ENCODE peak calls at places on chromosomes 12 and 14, in eight cellular contexts. Z is heart right ventricle, L is ovary, E is thoracic aorta, M is fibroblast of the aortic adventitia, F is GM13976, C is osteocyte, H is IMR-90. S is an unnamed sample.

GRCh38 chr12:109154485-109155438 is 38.4 kb downstream of the ACACB start:
- DNase-seq in Z (peak), L (peak), E (peak), M (peak), F (peak), C (peak), H (peak), S (peak)

GRCh38 chr14:56881181-56881580 is 70.9 kb upstream of the OTX2 start:
- DNase-seq in Z (no peak), L (no peak), E (no peak), M (no peak), F (no peak), C (no peak), H (no peak), S (no peak)

GRCh38 chr12:32497864-32498263 is 98.5 kb downstream of the FGD4 start:
- DNase-seq in Z (no peak), L (no peak), E (no peak), M (no peak), F (no peak), C (no peak), H (no peak), S (no peak)

GRCh38 chr14:71659165-71659564 is 273.1 kb upstream of the RGS6 start:
- DNase-seq in Z (no peak), L (no peak), E (no peak), M (peak), F (no peak), C (no peak), H (peak), S (peak)

GRCh38 chr12:115343601-115344000 is 659.6 kb upstream of the TBX3 start:
- DNase-seq in Z (no peak), L (no peak), E (no peak), M (no peak), F (no peak), C (no peak), H (no peak), S (no peak)

GRCh38 chr12:106113042-106113441 is 25.7 kb downstream of the NUAK1 start:
- DNase-seq in Z (no peak), L (no peak), E (no peak), M (peak), F (peak), C (no peak), H (peak), S (peak)

GRCh38 chr12:106247731-106248176 is at the start of gene CKAP4:
- DNase-seq in Z (peak), L (peak), E (no peak), M (peak), F (peak), C (peak), H (peak), S (peak)

GRCh38 chr12:64184216-64184615 is 37.9 kb downstream of the KICS2 start:
- DNase-seq in Z (no peak), L (no peak), E (no peak), M (no peak), F (no peak), C (no peak), H (no peak), S (no peak)

GRCh38 chr12:1533602-1534304 is 60.6 kb downstream of the FBXL14 start:
- DNase-seq in Z (no peak), L (no peak), E (no peak), M (peak), F (peak), C (peak), H (peak), S (peak)

GRCh38 chr12:47312794-47313426 is 233.2 kb upstream of the AMIGO2 start:
- DNase-seq in Z (no peak), L (no peak), E (no peak), M (no peak), F (peak), C (no peak), H (no peak), S (no peak)

GRCh38 chr12:532908-533565 is 73.3 kb downstream of the B4GALNT3 start:
- DNase-seq in Z (no peak), L (no peak), E (no peak), M (peak), F (no peak), C (no peak), H (peak), S (no peak)

GRCh38 chr14:100155881-100156645 is 3.4 kb downstream of the DEGS2 start:
- DNase-seq in Z (no peak), L (no peak), E (no peak), M (no peak), F (no peak), C (no peak), H (no peak), S (no peak)

GRCh38 chr14:85087201-85087600 is 442.7 kb upstream of the FLRT2 start:
- DNase-seq in Z (no peak), L (no peak), E (no peak), M (peak), F (no peak), C (no peak), H (peak), S (no peak)

GRCh38 chr12:5022465-5023061 is 21.1 kb upstream of the KCNA5 start:
- DNase-seq in Z (peak), L (no peak), E (no peak), M (peak), F (peak), C (no peak), H (peak), S (peak)

GRCh38 chr12:27973487-27973890 is 956 bp upstream of the PTHLH start:
- DNase-seq in Z (no peak), L (no peak), E (no peak), M (peak), F (no peak), C (no peak), H (peak), S (no peak)

GRCh38 chr12:96677363-96677762 is 188.0 kb downstream of the CFAP54 start:
- DNase-seq in Z (no peak), L (no peak), E (no peak), M (no peak), F (no peak), C (no peak), H (no peak), S (no peak)

GRCh38 chr12:49750027-49750977 is 8.9 kb downstream of the TMBIM6 start:
- DNase-seq in Z (no peak), L (no peak), E (no peak), M (peak), F (no peak), C (peak), H (peak), S (peak)

GRCh38 chr14:69288001-69288771 is 28.2 kb downstream of the GALNT16 start:
- DNase-seq in Z (peak), L (peak), E (no peak), M (peak), F (no peak), C (no peak), H (peak), S (peak)

GRCh38 chr12:101653503-101653902 is 43.9 kb upstream of the CHPT1 start:
- DNase-seq in Z (no peak), L (no peak), E (no peak), M (no peak), F (no peak), C (no peak), H (no peak), S (no peak)

GRCh38 chr14:71908141-71908540 is 24.1 kb upstream of the RGS6 start:
- DNase-seq in Z (no peak), L (no peak), E (no peak), M (no peak), F (no peak), C (no peak), H (no peak), S (no peak)

GRCh38 chr14:68770553-68771286 is 22.1 kb downstream of the ZFP36L1 start:
- DNase-seq in Z (no peak), L (no peak), E (no peak), M (no peak), F (no peak), C (no peak), H (no peak), S (no peak)

GRCh38 chr12:50197297-50197727 is 30.1 kb upstream of the CERS5 start:
- DNase-seq in Z (no peak), L (no peak), E (no peak), M (peak), F (no peak), C (no peak), H (no peak), S (no peak)

GRCh38 chr12:128942960-128943477 is 89.7 kb downstream of the GLT1D1 start:
- DNase-seq in Z (no peak), L (no peak), E (no peak), M (no peak), F (no peak), C (no peak), H (no peak), S (no peak)

GRCh38 chr14:89473979-89474378 is 56.9 kb upstream of the FOXN3 start:
- DNase-seq in Z (no peak), L (no peak), E (no peak), M (no peak), F (no peak), C (no peak), H (peak), S (peak)

GRCh38 chr14:24411468-24412454 is 13.0 kb downstream of the NYNRIN start:
- DNase-seq in Z (no peak), L (no peak), E (no peak), M (peak), F (peak), C (no peak), H (peak), S (peak)

GRCh38 chr12:68998036-68998435 is 65.1 kb upstream of the CPM start:
- DNase-seq in Z (no peak), L (no peak), E (no peak), M (no peak), F (no peak), C (no peak), H (no peak), S (no peak)

GRCh38 chr14:76509291-76509690 is 133.4 kb downstream of the ESRRB start:
- DNase-seq in Z (no peak), L (no peak), E (no peak), M (no peak), F (no peak), C (no peak), H (no peak), S (no peak)

GRCh38 chr12:49187184-49187583 is 1.7 kb downstream of the TUBA1A start:
- DNase-seq in Z (peak), L (peak), E (peak), M (peak), F (no peak), C (peak), H (peak), S (peak)

GRCh38 chr12:67655829-67656614 is 7.5 kb downstream of the DYRK2 start:
- DNase-seq in Z (no peak), L (no peak), E (no peak), M (no peak), F (no peak), C (no peak), H (peak), S (no peak)

GRCh38 chr12:40819427-40820108 is 127.3 kb downstream of the CNTN1 start:
- DNase-seq in Z (no peak), L (peak), E (no peak), M (no peak), F (no peak), C (no peak), H (no peak), S (no peak)

GRCh38 chr12:93795352-93795751 is 118.2 kb downstream of the CRADD start:
- DNase-seq in Z (no peak), L (no peak), E (no peak), M (no peak), F (no peak), C (no peak), H (no peak), S (no peak)

GRCh38 chr12:128729628-128730121 is 94.1 kb downstream of the SLC15A4 start:
- DNase-seq in Z (no peak), L (no peak), E (no peak), M (no peak), F (no peak), C (no peak), H (no peak), S (no peak)

GRCh38 chr12:13036881-13037280 is 7.3 kb upstream of the FAM234B start:
- DNase-seq in Z (no peak), L (no peak), E (no peak), M (no peak), F (no peak), C (no peak), H (peak), S (no peak)

DNA sequence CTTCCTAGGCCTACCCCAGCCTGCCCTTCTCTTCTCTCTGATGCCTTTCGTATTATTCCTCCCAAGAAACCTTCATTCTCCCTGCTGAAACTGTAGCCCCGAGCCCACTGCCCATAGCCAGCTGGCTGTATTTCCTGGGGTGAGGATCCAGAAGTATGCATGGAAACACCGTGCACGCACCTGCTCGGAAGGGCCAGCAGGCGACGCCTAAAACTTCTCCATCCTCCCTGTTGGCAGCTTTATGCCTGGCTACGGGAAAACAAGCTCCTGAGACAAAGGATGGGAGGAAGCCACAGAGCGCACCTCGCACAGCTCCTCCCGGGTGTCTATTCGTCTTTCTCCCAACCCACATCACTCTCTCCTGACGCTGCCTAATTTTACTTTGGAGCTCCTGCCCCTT is 69.0 kb upstream of the CAPRIN2 start:
- DNase-seq in Z (no peak), L (no peak), E (no peak), M (no peak), F (no peak), C (peak), H (no peak), S (no peak)
- TF ChIP-seq CTCF in Z (no peak), L (no peak), E (no peak), M (no peak), F (no peak), C (no peak), H (no peak), S (no peak)

DNA sequence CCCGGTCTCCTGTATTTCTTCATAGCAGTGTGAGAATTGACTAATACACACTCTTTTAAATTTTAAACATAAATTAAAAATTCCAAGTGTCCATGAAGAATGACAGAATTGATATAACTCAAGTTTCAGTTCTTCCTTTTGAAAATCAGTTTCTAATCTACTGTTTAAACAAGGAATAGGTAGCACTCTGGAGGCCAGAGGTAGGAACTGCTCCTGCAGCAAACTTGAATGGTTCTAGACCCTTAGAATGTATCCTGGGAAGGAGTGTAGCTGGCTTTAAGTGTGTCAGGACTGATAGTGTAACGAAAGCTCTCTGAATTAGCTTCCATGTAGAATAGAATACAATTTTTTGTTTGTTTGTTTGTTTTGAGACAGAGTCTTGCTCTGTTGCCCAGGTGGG is 76.8 kb downstream of the AKAP6 start:
- DNase-seq in Z (no peak), L (no peak), E (no peak), M (no peak), F (no peak), C (no peak), H (no peak), S (no peak)
- TF ChIP-seq CTCF in Z (no peak), L (no peak), E (no peak), M (no peak), F (no peak), C (no peak), H (no peak), S (no peak)

DNA sequence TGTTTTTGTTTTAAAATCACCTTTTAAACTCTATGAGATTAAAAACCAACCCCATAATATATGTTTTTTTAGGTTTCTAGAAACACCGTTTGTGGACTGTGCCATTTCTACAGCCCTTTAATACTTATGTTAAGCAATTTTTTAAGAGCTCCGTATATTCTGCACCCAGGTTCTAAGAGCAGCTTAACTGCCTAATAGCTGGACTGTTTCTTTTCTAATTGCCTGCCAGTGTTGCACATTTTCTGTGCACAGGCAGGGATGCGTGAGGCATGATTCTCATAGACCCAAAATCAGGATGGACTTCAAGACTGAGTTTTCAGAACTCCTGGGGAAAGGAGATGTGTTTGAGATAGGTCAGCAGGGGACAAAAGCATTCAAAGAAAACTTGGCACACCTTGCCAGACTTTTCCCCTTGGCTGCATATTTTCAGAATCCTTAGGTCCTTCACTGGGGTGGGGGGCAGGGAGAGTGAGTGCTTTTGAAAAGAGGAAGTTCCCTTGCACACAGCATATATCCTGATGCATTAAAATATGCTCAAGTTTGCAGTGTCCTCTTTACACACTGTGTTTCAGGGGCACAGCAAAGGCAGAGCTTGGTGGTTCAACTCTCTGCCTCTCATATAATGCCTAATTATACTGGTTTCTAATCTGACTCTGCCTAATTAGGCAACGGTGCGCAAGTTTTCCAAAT is 27.9 kb downstream of the TMEM30B start:
- DNase-seq in Z (no peak), L (no peak), E (no peak), M (no peak), F (no peak), C (no peak), H (no peak), S (no peak)
- TF ChIP-seq CTCF in Z (no peak), L (no peak), E (no peak), M (no peak), F (no peak), C (no peak), H (no peak), S (no peak)

GRCh38 chr12:75820848-75821578 is 210.6 kb downstream of the PHLDA1 start:
- DNase-seq in Z (peak), L (peak), E (peak), M (peak), F (no peak), C (no peak), H (peak), S (peak)
- TF ChIP-seq CTCF in Z (no peak), L (no peak), E (peak), M (peak), F (no peak), C (no peak), H (peak), S (no peak)

DNA sequence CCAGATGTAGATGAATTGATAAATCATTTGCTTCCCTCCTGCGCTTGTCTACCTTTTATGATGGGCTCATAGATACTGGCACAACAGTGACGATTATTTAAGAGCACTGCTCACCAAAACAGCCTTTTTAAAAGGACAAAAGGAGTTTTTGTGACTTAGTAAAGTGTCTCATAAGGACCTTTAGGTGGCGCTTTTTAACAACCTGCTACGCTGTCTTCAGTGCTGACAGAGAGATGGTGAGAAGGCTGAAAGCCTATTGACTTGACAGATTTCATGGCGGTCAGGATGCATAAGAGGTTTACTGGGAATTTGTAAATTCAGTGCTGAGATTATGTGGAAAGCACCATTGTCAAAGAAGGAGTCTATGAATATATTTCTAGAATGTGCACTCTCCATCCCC is 87.6 kb downstream of the SLC15A5 start:
- DNase-seq in Z (no peak), L (no peak), E (no peak), M (peak), F (no peak), C (no peak), H (peak), S (peak)
- TF ChIP-seq CTCF in Z (no peak), L (no peak), E (no peak), M (peak), F (no peak), C (peak), H (peak), S (peak)

GRCh38 chr14:40365305-40365704 is 933.1 kb upstream of the FBXO33 start:
- DNase-seq in Z (no peak), L (no peak), E (no peak), M (no peak), F (no peak), C (no peak), H (no peak), S (no peak)
- TF ChIP-seq CTCF in Z (no peak), L (no peak), E (no peak), M (no peak), F (no peak), C (no peak), H (no peak), S (no peak)